ENCODE peak calls at places on chromosomes 13 and 19, in eight cellular contexts. One of them, this sample, is unnamed.

GRCh38 chr13:21359855-21360254 is 99.2 kb downstream of the ZDHHC20 start:
- DNase-seq in mucosa of descending colon: no peak
- DNase-seq in lung: no peak
- DNase-seq in left ventricle myocardium inferior: no peak
- DNase-seq in IMR-90: no peak
- DNase-seq in Caco-2: no peak
- DNase-seq in AG04450: no peak
- DNase-seq in body of pancreas: no peak
- DNase-seq in this sample: no peak

GRCh38 chr19:58559275-58560006 is 1.0 kb upstream of the UBE2M start:
- DNase-seq in left ventricle myocardium inferior: peak; percentile 90
- DNase-seq in IMR-90: peak; percentile 89
- DNase-seq in lung: peak; percentile 94
- DNase-seq in mucosa of descending colon: peak; percentile 95
- DNase-seq in AG04450: peak; percentile 77
- DNase-seq in body of pancreas: peak; percentile 89
- DNase-seq in Caco-2: peak; percentile 95
- DNase-seq in this sample: no peak

GRCh38 chr19:54104998-54105715 is 2.5 kb downstream of the NDUFA3 start:
- DNase-seq in lung: no peak
- DNase-seq in left ventricle myocardium inferior: no peak
- DNase-seq in IMR-90: no peak
- DNase-seq in AG04450: no peak
- DNase-seq in Caco-2: no peak
- DNase-seq in mucosa of descending colon: no peak
- DNase-seq in body of pancreas: no peak
- DNase-seq in this sample: no peak

GRCh38 chr13:99926014-99926731 is 45.4 kb downstream of the ZIC5 start:
- DNase-seq in Caco-2: no peak
- DNase-seq in mucosa of descending colon: peak; percentile 59
- DNase-seq in AG04450: no peak
- DNase-seq in lung: no peak
- DNase-seq in body of pancreas: peak; percentile 40
- DNase-seq in IMR-90: peak; percentile 16
- DNase-seq in left ventricle myocardium inferior: no peak
- DNase-seq in this sample: no peak

GRCh38 chr13:50153888-50154287 is 138.6 kb downstream of the KCNRG start:
- DNase-seq in Caco-2: no peak
- DNase-seq in mucosa of descending colon: no peak
- DNase-seq in left ventricle myocardium inferior: no peak
- DNase-seq in AG04450: no peak
- DNase-seq in lung: no peak
- DNase-seq in IMR-90: no peak
- DNase-seq in body of pancreas: no peak
- DNase-seq in this sample: no peak

GRCh38 chr19:17949956-17950309 is 17.0 kb upstream of the KCNN1 start:
- DNase-seq in mucosa of descending colon: no peak
- DNase-seq in AG04450: no peak
- DNase-seq in Caco-2: no peak
- DNase-seq in lung: no peak
- DNase-seq in left ventricle myocardium inferior: no peak
- DNase-seq in body of pancreas: no peak
- DNase-seq in IMR-90: no peak
- DNase-seq in this sample: no peak

GRCh38 chr19:35346193-35347052 is 1.3 kb upstream of the FFAR1 start:
- DNase-seq in IMR-90: no peak
- DNase-seq in lung: no peak
- DNase-seq in left ventricle myocardium inferior: no peak
- DNase-seq in mucosa of descending colon: peak; percentile 81
- DNase-seq in body of pancreas: peak; percentile 14
- DNase-seq in Caco-2: peak; percentile 37
- DNase-seq in AG04450: no peak
- DNase-seq in this sample: no peak

GRCh38 chr19:41870401-41870873 is 6.6 kb upstream of the CD79A start:
- DNase-seq in Caco-2: no peak
- DNase-seq in mucosa of descending colon: peak; percentile 22
- DNase-seq in IMR-90: peak; percentile 61
- DNase-seq in AG04450: no peak
- DNase-seq in left ventricle myocardium inferior: no peak
- DNase-seq in lung: peak; percentile 34
- DNase-seq in body of pancreas: no peak
- DNase-seq in this sample: no peak

GRCh38 chr13:43414111-43414510 is 372.7 kb downstream of the ENOX1 start:
- DNase-seq in lung: no peak
- DNase-seq in Caco-2: no peak
- DNase-seq in body of pancreas: no peak
- DNase-seq in AG04450: no peak
- DNase-seq in IMR-90: no peak
- DNase-seq in mucosa of descending colon: no peak
- DNase-seq in left ventricle myocardium inferior: no peak
- DNase-seq in this sample: no peak

GRCh38 chr13:87678353-87678752 is 7.2 kb downstream of the SLITRK5 start:
- DNase-seq in Caco-2: no peak
- DNase-seq in AG04450: no peak
- DNase-seq in lung: no peak
- DNase-seq in mucosa of descending colon: no peak
- DNase-seq in IMR-90: no peak
- DNase-seq in body of pancreas: no peak
- DNase-seq in left ventricle myocardium inferior: no peak
- DNase-seq in this sample: no peak

GRCh38 chr13:55815458-55816033 is 1325.2 kb upstream of the PRR20A start:
- DNase-seq in mucosa of descending colon: no peak
- DNase-seq in body of pancreas: no peak
- DNase-seq in Caco-2: no peak
- DNase-seq in left ventricle myocardium inferior: no peak
- DNase-seq in lung: no peak
- DNase-seq in IMR-90: no peak
- DNase-seq in AG04450: no peak
- DNase-seq in this sample: no peak

DNA sequence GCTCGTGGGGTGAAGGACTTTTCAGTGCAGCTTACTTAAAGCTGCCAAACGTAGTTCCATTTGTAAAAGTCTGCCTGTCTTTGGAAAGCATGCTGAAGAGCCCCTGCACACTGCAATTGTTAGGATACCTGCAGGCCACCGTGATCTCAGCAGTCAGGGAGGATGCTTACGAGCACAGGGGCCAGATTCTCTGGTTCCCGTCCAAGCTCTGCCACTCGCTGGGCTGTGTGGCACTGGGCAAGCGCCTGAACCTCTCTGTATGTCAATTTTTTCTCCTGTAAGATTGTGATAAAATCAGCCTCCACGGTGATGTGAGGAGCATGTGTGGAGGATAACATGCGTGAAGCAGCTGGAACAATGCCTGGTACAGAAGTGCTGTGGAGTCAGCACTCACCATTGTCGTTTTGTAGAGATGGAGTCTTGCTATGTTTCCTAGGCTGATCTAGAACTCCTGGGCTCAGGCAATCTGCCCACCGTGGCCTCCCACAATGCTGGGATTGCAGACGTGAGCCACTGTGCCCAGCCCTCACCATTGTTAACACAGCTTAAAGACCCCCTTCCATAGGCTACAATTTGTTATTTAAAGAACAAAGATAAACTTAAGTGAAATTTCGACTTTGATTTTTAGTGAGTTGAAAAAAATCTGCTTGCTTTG is 3.5 kb downstream of the ADPRHL1 start:
- DNase-seq in lung: no peak
- DNase-seq in Caco-2: no peak
- DNase-seq in left ventricle myocardium inferior: no peak
- DNase-seq in mucosa of descending colon: no peak
- DNase-seq in body of pancreas: no peak
- DNase-seq in AG04450: no peak
- DNase-seq in IMR-90: no peak
- DNase-seq in this sample: no peak
- H3K4me3 ChIP-seq in lung: peak overlapping the region; percentile 42
- H3K4me3 ChIP-seq in Caco-2: peak overlapping the region; percentile 44
- H3K4me3 ChIP-seq in left ventricle myocardium inferior: peak overlapping the region; percentile 71
- H3K4me3 ChIP-seq in mucosa of descending colon: no peak overlapping the region
- H3K4me3 ChIP-seq in body of pancreas: no peak overlapping the region
- H3K4me3 ChIP-seq in AG04450: no peak overlapping the region
- H3K4me3 ChIP-seq in IMR-90: no peak overlapping the region
- H3K4me3 ChIP-seq in this sample: no peak overlapping the region

GRCh38 chr13:77053192-77053591 is 26.2 kb upstream of the FBXL3 start:
- DNase-seq in left ventricle myocardium inferior: no peak
- DNase-seq in lung: no peak
- DNase-seq in body of pancreas: no peak
- DNase-seq in AG04450: no peak
- DNase-seq in Caco-2: no peak
- DNase-seq in IMR-90: no peak
- DNase-seq in mucosa of descending colon: no peak
- DNase-seq in this sample: no peak

GRCh38 chr13:77061362-77061761 is 34.4 kb upstream of the FBXL3 start:
- DNase-seq in AG04450: no peak
- DNase-seq in body of pancreas: no peak
- DNase-seq in Caco-2: no peak
- DNase-seq in IMR-90: no peak
- DNase-seq in left ventricle myocardium inferior: no peak
- DNase-seq in mucosa of descending colon: no peak
- DNase-seq in lung: no peak
- DNase-seq in this sample: no peak

GRCh38 chr13:77056886-77057285 is 29.9 kb upstream of the FBXL3 start:
- DNase-seq in lung: no peak
- DNase-seq in Caco-2: no peak
- DNase-seq in AG04450: no peak
- DNase-seq in mucosa of descending colon: no peak
- DNase-seq in left ventricle myocardium inferior: no peak
- DNase-seq in IMR-90: no peak
- DNase-seq in body of pancreas: no peak
- DNase-seq in this sample: no peak

GRCh38 chr13:77055158-77055557 is 28.2 kb upstream of the FBXL3 start:
- DNase-seq in IMR-90: no peak
- DNase-seq in mucosa of descending colon: no peak
- DNase-seq in lung: no peak
- DNase-seq in left ventricle myocardium inferior: no peak
- DNase-seq in AG04450: no peak
- DNase-seq in body of pancreas: no peak
- DNase-seq in Caco-2: no peak
- DNase-seq in this sample: no peak

GRCh38 chr13:77056382-77056781 is 29.4 kb upstream of the FBXL3 start:
- DNase-seq in lung: no peak
- DNase-seq in IMR-90: no peak
- DNase-seq in left ventricle myocardium inferior: no peak
- DNase-seq in Caco-2: no peak
- DNase-seq in body of pancreas: no peak
- DNase-seq in AG04450: no peak
- DNase-seq in mucosa of descending colon: no peak
- DNase-seq in this sample: peak; percentile 30
- TF ChIP-seq CTCF in lung: no peak
- TF ChIP-seq CTCF in IMR-90: no peak
- TF ChIP-seq CTCF in left ventricle myocardium inferior: no peak
- TF ChIP-seq CTCF in Caco-2: no peak
- TF ChIP-seq CTCF in body of pancreas: no peak
- TF ChIP-seq CTCF in AG04450: no peak
- TF ChIP-seq CTCF in mucosa of descending colon: no peak
- TF ChIP-seq CTCF in this sample: no peak

DNA sequence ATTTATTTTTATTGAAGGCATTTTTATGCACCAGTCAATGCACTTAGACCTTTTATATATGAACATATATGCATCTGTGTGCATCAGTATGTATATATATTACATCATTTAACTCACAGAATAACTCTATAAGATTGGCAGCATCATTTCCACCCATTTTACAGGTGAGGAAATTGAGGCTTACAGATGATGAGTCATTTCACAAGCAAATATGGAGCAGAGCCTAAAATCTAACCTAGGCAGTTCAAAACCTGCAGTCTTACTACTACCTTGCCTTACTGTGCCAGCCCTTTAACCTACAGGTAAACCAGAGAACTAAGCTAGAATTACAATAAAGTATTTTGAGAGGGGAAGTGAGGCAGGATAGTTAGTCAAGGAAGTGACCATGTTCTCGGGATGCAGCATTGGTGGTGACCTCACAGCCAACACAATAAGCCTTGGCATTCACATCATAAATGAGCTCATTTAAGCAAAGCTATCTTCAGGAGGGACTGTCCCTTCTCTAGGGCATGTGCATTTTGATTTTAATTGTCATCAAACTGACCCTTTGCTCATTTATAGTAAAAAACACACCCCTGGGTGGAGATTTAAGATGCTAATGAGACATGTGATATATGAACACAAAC is 274.3 kb downstream of the DCLK1 start:
- DNase-seq in body of pancreas: no peak
- DNase-seq in lung: no peak
- DNase-seq in IMR-90: no peak
- DNase-seq in AG04450: no peak
- DNase-seq in Caco-2: no peak
- DNase-seq in left ventricle myocardium inferior: no peak
- DNase-seq in mucosa of descending colon: no peak
- DNase-seq in this sample: no peak
- H3K4me3 ChIP-seq in body of pancreas: no peak overlapping the region
- H3K4me3 ChIP-seq in lung: no peak overlapping the region
- H3K4me3 ChIP-seq in IMR-90: no peak overlapping the region
- H3K4me3 ChIP-seq in AG04450: no peak overlapping the region
- H3K4me3 ChIP-seq in Caco-2: no peak overlapping the region
- H3K4me3 ChIP-seq in left ventricle myocardium inferior: no peak overlapping the region
- H3K4me3 ChIP-seq in mucosa of descending colon: no peak overlapping the region
- H3K4me3 ChIP-seq in this sample: no peak overlapping the region

GRCh38 chr19:19043881-19044280 is 10.5 kb downstream of the ARMC6 start:
- DNase-seq in Caco-2: no peak
- DNase-seq in mucosa of descending colon: no peak
- DNase-seq in lung: no peak
- DNase-seq in body of pancreas: no peak
- DNase-seq in AG04450: no peak
- DNase-seq in IMR-90: no peak
- DNase-seq in left ventricle myocardium inferior: no peak
- DNase-seq in this sample: no peak

GRCh38 chr19:19040417-19040816 is 7.0 kb downstream of the ARMC6 start:
- DNase-seq in IMR-90: peak; percentile 91
- DNase-seq in mucosa of descending colon: no peak
- DNase-seq in Caco-2: no peak
- DNase-seq in lung: peak; percentile 87
- DNase-seq in left ventricle myocardium inferior: peak; percentile 36
- DNase-seq in body of pancreas: peak; percentile 91
- DNase-seq in AG04450: peak; percentile 80
- DNase-seq in this sample: no peak

GRCh38 chr19:19042732-19043274 is 9.4 kb downstream of the ARMC6 start:
- DNase-seq in Caco-2: no peak
- DNase-seq in mucosa of descending colon: no peak
- DNase-seq in left ventricle myocardium inferior: no peak
- DNase-seq in AG04450: no peak
- DNase-seq in lung: no peak
- DNase-seq in body of pancreas: no peak
- DNase-seq in IMR-90: no peak
- DNase-seq in this sample: no peak

GRCh38 chr19:19043481-19043880 is 10.1 kb downstream of the ARMC6 start:
- DNase-seq in Caco-2: no peak
- DNase-seq in mucosa of descending colon: no peak
- DNase-seq in IMR-90: no peak
- DNase-seq in left ventricle myocardium inferior: no peak
- DNase-seq in body of pancreas: no peak
- DNase-seq in AG04450: no peak
- DNase-seq in lung: no peak
- DNase-seq in this sample: no peak

DNA sequence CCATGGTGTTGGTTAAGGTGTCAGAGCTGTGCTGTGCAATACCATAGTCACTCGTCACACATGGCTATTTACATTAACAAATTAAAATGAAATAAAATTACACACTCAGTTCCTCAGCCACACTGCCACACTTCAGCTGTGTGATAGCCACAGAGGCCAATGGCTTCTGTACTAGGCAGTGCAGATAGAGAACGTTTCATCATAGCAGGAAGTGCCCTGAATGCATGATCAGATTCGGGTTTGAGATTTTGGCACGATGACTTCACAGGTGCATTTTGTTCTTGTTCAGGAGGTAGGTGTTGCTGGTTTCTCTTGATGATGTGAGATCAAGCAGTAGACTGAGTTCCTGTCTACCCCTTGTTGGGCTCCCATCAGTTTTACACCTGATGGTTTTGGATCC is 6.5 kb downstream of the ARMC6 start:
- DNase-seq in left ventricle myocardium inferior: no peak
- DNase-seq in body of pancreas: no peak
- DNase-seq in IMR-90: no peak
- DNase-seq in Caco-2: no peak
- DNase-seq in lung: no peak
- DNase-seq in AG04450: no peak
- DNase-seq in mucosa of descending colon: no peak
- DNase-seq in this sample: no peak
- TF ChIP-seq CTCF in left ventricle myocardium inferior: no peak
- TF ChIP-seq CTCF in body of pancreas: no peak
- TF ChIP-seq CTCF in IMR-90: no peak
- TF ChIP-seq CTCF in Caco-2: no peak
- TF ChIP-seq CTCF in lung: no peak
- TF ChIP-seq CTCF in AG04450: no peak
- TF ChIP-seq CTCF in mucosa of descending colon: no peak
- TF ChIP-seq CTCF in this sample: no peak

This sample was measured in epithelial cell of proximal tubule.